ENCODE peak calls at places on chromosome 4, in nine cellular contexts. T, U, Z, H, K, O, D, E and I are unnamed samples.

GRCh38 chr4:82519776-82520175 is 42.0 kb downstream of the TMEM150C start:
- DNase-seq in U (no peak), O (no peak), K (no peak), H (no peak), D (no peak), T (no peak), Z (no peak), E (no peak), I (no peak)

GRCh38 chr4:184782731-184783472 is 42.9 kb downstream of the ACSL1 start:
- DNase-seq in Z (no peak), H (no peak), K (no peak), D (no peak), T (no peak), O (no peak), E (no peak), U (no peak), I (peak)

GRCh38 chr4:7335363-7336066 is 99.2 kb downstream of the PSAPL1 start:
- DNase-seq in O (peak), U (peak), D (peak), H (peak), E (peak), K (no peak), T (peak), Z (peak), I (peak)

GRCh38 chr4:108385076-108385475 is 216.3 kb upstream of the LEF1 start:
- DNase-seq in U (no peak), T (no peak), K (no peak), O (no peak), E (no peak), H (no peak), Z (no peak), D (no peak), I (no peak)

GRCh38 chr4:84680956-84681355 is 98.0 kb downstream of the CDS1 start:
- DNase-seq in K (no peak), O (no peak), D (no peak), H (no peak), T (no peak), E (no peak), U (no peak), Z (no peak), I (no peak)

GRCh38 chr4:187786190-187786589 is 209.4 kb upstream of the ZFP42 start:
- DNase-seq in K (no peak), T (no peak), E (no peak), H (no peak), Z (no peak), O (no peak), U (no peak), D (no peak), I (no peak)

GRCh38 chr4:55372259-55372658 is 23.5 kb upstream of the TMEM165 start:
- DNase-seq in D (no peak), H (no peak), Z (no peak), O (no peak), T (no peak), E (no peak), K (no peak), U (no peak), I (no peak)

GRCh38 chr4:53706422-53707032 is 115.2 kb upstream of the LNX1 start:
- DNase-seq in Z (peak), K (no peak), O (peak), H (peak), D (peak), T (peak), U (peak), E (no peak), I (no peak)

GRCh38 chr4:88725986-88726385 is 28.4 kb upstream of the NAP1L5 start:
- DNase-seq in E (no peak), K (no peak), D (no peak), O (no peak), T (no peak), H (no peak), U (no peak), Z (no peak), I (no peak)

GRCh38 chr4:94714761-94715160 is 43.0 kb upstream of the BMPR1B start:
- DNase-seq in D (no peak), U (no peak), E (no peak), O (no peak), Z (no peak), T (no peak), H (no peak), K (no peak), I (no peak)

GRCh38 chr4:87219648-87220093 is 747 bp downstream of the KLHL8 start:
- DNase-seq in K (no peak), H (peak), T (peak), O (no peak), D (peak), E (peak), Z (peak), U (peak), I (peak)

GRCh38 chr4:59179372-59179771 is 2020.8 kb upstream of the ADGRL3 start:
- DNase-seq in Z (no peak), U (no peak), E (no peak), D (no peak), K (no peak), T (no peak), H (no peak), O (no peak), I (no peak)

GRCh38 chr4:184932343-184932742 is 85.9 kb upstream of the HELT start:
- DNase-seq in K (no peak), E (no peak), Z (no peak), H (no peak), U (no peak), O (no peak), T (no peak), D (no peak), I (no peak)

GRCh38 chr4:57154926-57155325 is 44.7 kb upstream of the IGFBP7 start:
- DNase-seq in K (no peak), T (no peak), U (no peak), Z (no peak), H (no peak), E (no peak), O (no peak), D (no peak), I (no peak)

GRCh38 chr4:150318527-150318926 is 240.3 kb downstream of the DCLK2 start:
- DNase-seq in T (no peak), Z (no peak), D (no peak), O (no peak), K (no peak), H (no peak), E (no peak), U (no peak), I (no peak)

GRCh38 chr4:75547647-75548387 is 8.0 kb upstream of the ODAPH start:
- DNase-seq in H (no peak), K (no peak), O (no peak), D (peak), E (peak), U (peak), T (peak), Z (peak), I (no peak)

GRCh38 chr4:47499705-47500104 is 14.6 kb downstream of the ATP10D start:
- DNase-seq in Z (no peak), E (no peak), O (no peak), U (no peak), T (no peak), K (no peak), D (no peak), H (no peak), I (no peak)

GRCh38 chr4:64584981-64585557 is 175.8 kb upstream of the TECRL start:
- DNase-seq in D (peak), E (no peak), K (no peak), T (no peak), Z (peak), O (peak), U (peak), H (no peak), I (no peak)

DNA sequence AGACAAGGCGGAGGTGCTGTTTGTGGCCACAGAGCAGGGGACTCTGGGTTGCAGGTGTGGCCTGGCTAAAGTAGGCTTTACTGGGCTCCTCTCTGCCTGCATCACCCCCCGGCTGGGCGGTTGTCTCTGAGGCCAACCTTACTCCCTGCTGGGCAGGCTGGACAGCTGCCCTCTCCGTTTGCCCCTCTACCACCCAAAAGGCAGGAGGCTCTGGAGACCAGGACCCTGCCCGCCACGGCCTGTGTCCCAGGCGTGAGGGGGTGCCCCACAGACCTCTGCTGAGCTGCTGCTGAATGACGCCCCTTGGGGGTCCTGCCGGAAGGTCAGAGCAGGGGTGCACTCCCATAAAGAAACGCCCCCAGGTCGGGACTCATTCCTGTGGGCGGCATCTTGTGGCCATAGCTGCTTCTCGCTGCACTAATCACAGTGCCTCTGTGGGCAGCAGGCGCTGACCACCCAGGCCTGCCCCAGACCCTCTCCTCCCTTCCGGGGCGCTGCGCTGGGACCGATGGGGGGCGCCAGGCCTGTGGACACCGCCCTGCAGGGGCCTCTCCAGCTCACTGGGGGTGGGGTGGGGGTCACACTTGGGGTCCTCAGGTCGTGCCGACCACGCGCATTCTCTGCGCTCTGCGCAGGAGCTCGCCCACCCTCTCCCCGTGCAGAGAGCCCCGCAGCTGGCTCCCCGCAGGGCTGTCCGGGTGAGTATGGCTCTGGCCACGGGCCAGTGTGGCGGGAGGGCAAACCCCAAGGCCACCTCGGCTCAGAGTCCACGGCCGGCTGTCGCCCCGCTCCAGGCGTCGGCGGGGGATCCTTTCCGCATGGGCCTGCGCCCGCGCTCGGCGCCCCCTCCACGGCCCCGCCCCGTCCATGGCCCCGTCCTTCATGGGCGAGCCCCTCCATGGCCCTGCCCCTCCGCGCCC is 920 bp downstream of the HTT-AS start:
- DNase-seq in U (no peak), D (peak), H (peak), Z (peak), O (no peak), T (no peak), E (peak), K (no peak), I (no peak)
- TF ChIP-seq POLR2A in U (peak), D (peak), H (peak), Z (no peak), O (no peak), T (no peak), E (peak), K (no peak), I (no peak)

GRCh38 chr4:173526724-173527102 is 3.3 kb downstream of the HAND2 start:
- DNase-seq in K (no peak), U (no peak), T (no peak), O (no peak), H (no peak), Z (no peak), E (no peak), D (no peak), I (no peak)
- H3K4me3 ChIP-seq in K (peak), U (no peak), T (no peak), O (no peak), H (no peak), Z (no peak), E (peak), D (no peak), I (peak)

DNA sequence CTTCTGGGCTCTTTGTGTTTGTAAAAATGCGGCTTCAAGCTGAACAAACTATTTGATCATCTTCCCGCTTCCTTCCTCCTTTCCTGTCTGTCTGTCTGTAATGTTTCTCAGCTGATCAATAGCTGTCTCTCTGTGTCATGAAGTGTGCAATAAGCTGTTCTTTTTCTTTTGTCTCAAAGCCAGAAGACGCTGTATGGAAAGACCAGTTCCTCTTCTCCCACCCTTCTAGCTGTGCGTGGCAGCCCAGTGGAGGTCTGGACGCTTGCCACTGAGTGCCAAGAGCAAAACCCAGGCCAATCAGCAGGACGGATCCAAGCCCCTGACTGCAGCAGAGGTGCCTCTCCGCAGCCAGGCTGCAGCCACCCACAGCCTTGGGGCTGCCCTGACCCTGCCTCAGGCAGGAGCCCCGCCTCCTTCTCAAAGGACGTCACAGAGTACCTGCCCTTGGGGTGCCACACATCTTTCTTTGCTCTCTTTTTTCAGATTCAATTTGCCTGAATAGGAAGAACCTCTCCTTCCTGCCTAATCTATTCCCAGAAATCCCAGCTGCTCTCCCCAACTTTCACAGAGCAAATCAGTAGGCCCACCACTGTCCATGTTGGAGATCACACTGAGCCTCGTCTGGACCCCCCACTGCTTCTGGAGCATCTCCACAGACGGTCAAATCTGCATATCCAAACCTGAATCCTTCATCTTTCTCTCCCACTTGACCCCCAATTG is 59.1 kb downstream of the MAML3 start:
- DNase-seq in H (peak), K (peak), E (peak), T (peak), U (peak), O (no peak), D (peak), Z (no peak), I (peak)
- TF ChIP-seq POLR2A in H (peak), K (no peak), E (no peak), T (no peak), U (no peak), O (no peak), D (no peak), Z (no peak), I (no peak)

GRCh38 chr4:124691801-124692200 is 20.7 kb downstream of the ANKRD50 start:
- DNase-seq in O (no peak), Z (no peak), T (no peak), K (no peak), H (no peak), U (no peak), E (no peak), D (no peak), I (no peak)

GRCh38 chr4:124684301-124684700 is 28.2 kb downstream of the ANKRD50 start:
- DNase-seq in K (no peak), D (no peak), O (no peak), T (no peak), E (no peak), U (no peak), Z (no peak), H (no peak), I (no peak)

GRCh38 chr4:124686279-124686678 is 26.3 kb downstream of the ANKRD50 start:
- DNase-seq in O (no peak), T (no peak), U (no peak), Z (no peak), H (no peak), K (no peak), D (no peak), E (no peak), I (no peak)

DNA sequence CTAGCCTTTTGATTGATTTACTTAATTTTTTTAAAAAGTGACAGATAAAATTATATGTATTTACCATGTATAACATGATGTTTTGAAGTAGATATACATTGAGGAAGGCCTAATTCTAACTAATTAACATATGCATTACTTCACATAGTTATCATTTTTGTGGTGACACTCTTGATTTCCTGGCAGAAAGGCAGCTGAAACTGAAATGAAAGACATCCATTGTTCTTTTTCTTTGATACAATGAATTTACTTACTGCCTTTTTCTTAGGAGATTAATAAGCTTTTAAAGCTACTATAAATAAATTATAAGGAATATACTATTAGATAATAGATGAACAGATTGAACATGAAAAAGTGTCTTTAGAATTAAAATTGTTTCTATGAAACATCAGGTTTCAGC is 26.7 kb downstream of the ANKRD50 start:
- DNase-seq in K (no peak), E (no peak), T (no peak), Z (no peak), D (no peak), O (no peak), H (no peak), U (no peak), I (no peak)
- H3K4me3 ChIP-seq in K (no peak), E (no peak), T (no peak), Z (no peak), D (no peak), O (no peak), H (no peak), U (no peak), I (no peak)

DNA sequence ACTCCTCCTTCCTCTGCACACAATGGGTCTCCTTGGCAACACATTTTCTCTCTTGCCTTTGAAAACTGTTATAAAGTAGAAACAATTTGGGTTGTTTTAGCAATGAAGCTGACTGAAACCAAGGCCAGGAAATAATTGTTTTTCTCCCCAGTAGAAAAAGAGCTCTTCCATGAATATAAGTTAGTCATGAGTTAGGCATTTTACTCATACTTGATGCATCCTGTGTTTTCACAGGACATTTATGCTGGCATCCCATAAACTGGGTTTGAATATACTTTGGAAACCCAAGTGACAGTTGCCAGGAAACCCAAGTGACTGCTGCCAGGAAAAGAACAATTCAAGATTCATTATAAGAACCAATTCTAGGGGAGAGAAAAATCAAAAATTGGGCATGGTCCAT is 128.6 kb upstream of the NPY2R start:
- DNase-seq in K (no peak), E (no peak), T (no peak), H (no peak), O (no peak), D (no peak), Z (no peak), U (no peak), I (no peak)
- TF ChIP-seq POLR2A in K (no peak), E (no peak), T (no peak), H (no peak), O (no peak), D (no peak), Z (no peak), U (no peak), I (no peak)